ENCODE peak calls at places on chromosomes 12 and 14, in seven cellular contexts. T is lung, R is brain microvascular endothelial cell, G is cardiac fibroblast, H is bronchial epithelial cell, F is PC-9, L is heart left ventricle. Y is an unnamed sample.

GRCh38 chr12:123363743-123364531 is 710 bp downstream of the SBNO1 start:
- DNase-seq in R (no peak), T (peak), F (peak), G (peak), H (peak), L (peak), Y (peak)

GRCh38 chr12:6132496-6132895 is 8.0 kb upstream of the VWF start:
- DNase-seq in L (no peak), R (no peak), F (no peak), G (no peak), T (no peak), H (no peak), Y (no peak)

GRCh38 chr12:131615316-131616053 is 95.4 kb upstream of the SFSWAP start:
- DNase-seq in T (no peak), R (no peak), G (no peak), F (no peak), L (no peak), H (no peak), Y (no peak)

GRCh38 chr12:22527999-22528398 is 16.3 kb downstream of the C2CD5 start:
- DNase-seq in G (peak), L (no peak), F (no peak), T (no peak), H (no peak), R (no peak), Y (no peak)

GRCh38 chr14:43914041-43914693 is 592.9 kb downstream of the FSCB start:
- DNase-seq in R (no peak), F (no peak), G (no peak), T (no peak), H (no peak), L (peak), Y (no peak)

GRCh38 chr12:120241561-120242274 is 23.8 kb downstream of the PXN start:
- DNase-seq in R (no peak), F (no peak), H (peak), G (no peak), T (no peak), L (no peak), Y (peak)

GRCh38 chr14:57987596-57988300 is 121.9 kb upstream of the SLC35F4 start:
- DNase-seq in T (no peak), H (peak), L (no peak), F (no peak), G (no peak), R (no peak), Y (peak)

GRCh38 chr12:13592063-13592942 is 389.1 kb downstream of the GRIN2B start:
- DNase-seq in H (no peak), R (no peak), F (no peak), L (no peak), T (no peak), G (peak), Y (peak)

GRCh38 chr12:27779416-27779815 is 617 bp upstream of the KLHL42 start:
- DNase-seq in F (peak), T (no peak), L (no peak), H (no peak), G (peak), R (peak), Y (no peak)

GRCh38 chr12:88242161-88242925 is 100.2 kb downstream of the TMTC3 start:
- DNase-seq in L (peak), H (peak), R (peak), G (peak), T (no peak), F (peak), Y (peak)

GRCh38 chr14:23054000-23054811 is 3.1 kb downstream of the CDH24 start:
- DNase-seq in R (no peak), L (no peak), T (no peak), H (no peak), G (peak), F (no peak), Y (no peak)

DNA sequence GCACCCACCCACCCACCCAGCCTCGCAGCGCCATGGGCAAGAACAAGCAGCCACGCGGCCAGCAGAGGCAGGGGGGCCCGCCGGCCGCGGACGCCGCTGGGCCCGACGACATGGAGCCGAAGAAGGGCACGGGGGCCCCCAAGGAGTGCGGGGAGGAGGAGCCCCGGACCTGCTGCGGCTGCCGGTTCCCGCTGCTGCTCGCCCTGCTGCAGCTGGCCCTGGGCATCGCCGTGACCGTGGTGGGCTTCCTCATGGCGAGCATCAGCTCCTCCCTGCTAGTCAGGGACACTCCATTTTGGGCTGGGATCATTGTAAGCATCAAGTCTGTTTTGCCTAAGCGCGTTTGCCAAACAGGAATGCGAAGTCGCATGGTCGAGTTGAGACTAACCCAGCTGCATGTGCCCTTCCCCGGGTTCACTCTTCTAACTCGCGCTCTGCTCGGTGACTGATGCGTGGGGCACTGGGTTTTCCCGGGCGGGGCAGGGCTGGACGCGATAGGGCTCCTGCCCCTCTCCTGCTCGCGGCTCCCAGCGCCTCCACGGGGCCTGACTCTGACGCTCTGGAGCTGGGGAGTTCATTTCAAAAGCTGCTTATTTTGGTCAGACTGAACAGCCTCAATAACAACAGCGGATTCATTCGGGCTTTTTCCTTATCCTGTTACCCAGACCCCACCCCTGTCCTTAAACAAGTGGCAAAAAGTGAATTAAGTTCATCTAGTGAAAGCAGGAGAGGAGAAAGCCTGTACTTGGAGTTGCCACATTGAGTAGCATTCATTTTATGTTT is 459 bp downstream of the SSPN start:
- DNase-seq in R (peak), G (peak), H (no peak), L (peak), T (peak), F (peak), Y (peak)
- H3K4me3 ChIP-seq in R (peak), G (peak), H (peak), L (peak), T (peak), F (peak), Y (peak)

DNA sequence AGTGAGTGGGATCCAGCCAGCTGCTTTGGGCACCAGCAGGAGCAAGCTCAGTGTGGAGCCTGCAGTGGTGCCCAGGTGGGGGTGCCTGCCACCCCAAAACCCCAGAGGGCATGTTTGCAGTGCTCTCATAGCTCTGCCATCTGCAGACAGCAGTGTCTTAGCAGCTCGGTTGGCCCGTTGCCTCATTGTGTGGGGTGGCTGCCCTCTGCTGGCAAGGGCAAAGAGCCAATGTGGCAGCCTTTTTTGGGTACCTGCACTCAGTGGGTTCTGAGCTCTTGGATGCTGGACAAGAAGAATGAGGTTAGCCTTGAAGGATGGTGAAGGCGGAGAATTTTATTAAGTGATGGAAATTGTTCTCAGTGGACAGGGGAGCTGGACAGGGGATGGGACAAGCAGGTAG is 52.3 kb downstream of the NEUROD4 start:
- DNase-seq in R (no peak), L (peak), T (peak), F (peak), G (peak), H (peak), Y (peak)
- TF ChIP-seq CTCF in R (peak), L (peak), T (no peak), F (peak), G (peak), H (peak), Y (peak)

GRCh38 chr12:64895541-64895940 is 71.1 kb downstream of the TBC1D30 start:
- DNase-seq in T (no peak), F (no peak), L (no peak), H (peak), R (peak), G (peak), Y (peak)
- H3K4me3 ChIP-seq in T (no peak), F (no peak), L (no peak), H (no peak), R (no peak), G (no peak), Y (no peak)

GRCh38 chr14:97177016-97177415 is 379.8 kb downstream of the VRK1 start:
- DNase-seq in R (no peak), T (no peak), F (no peak), L (no peak), G (no peak), H (peak), Y (peak)
- TF ChIP-seq CTCF in R (no peak), T (no peak), F (no peak), L (no peak), G (no peak), H (peak), Y (peak)

GRCh38 chr14:28323951-28324741 is 442.4 kb upstream of the FOXG1 start:
- DNase-seq in H (peak), G (no peak), F (no peak), L (no peak), R (no peak), T (no peak), Y (peak)
- H3K4me3 ChIP-seq in H (no peak), G (no peak), F (no peak), L (no peak), R (no peak), T (no peak), Y (no peak)

GRCh38 chr14:103031956-103032355 is 25.4 kb downstream of the CDC42BPB start:
- DNase-seq in R (no peak), F (peak), T (no peak), H (no peak), L (no peak), G (no peak), Y (peak)
- TF ChIP-seq CTCF in R (peak), F (peak), T (no peak), H (no peak), L (no peak), G (no peak), Y (peak)

GRCh38 chr14:103820382-103820781 is 27.0 kb downstream of the PPP1R13B start:
- DNase-seq in G (no peak), F (no peak), L (no peak), R (no peak), H (no peak), T (no peak), Y (no peak)
- H3K4me3 ChIP-seq in G (no peak), F (no peak), L (no peak), R (no peak), H (no peak), T (no peak), Y (no peak)

DNA sequence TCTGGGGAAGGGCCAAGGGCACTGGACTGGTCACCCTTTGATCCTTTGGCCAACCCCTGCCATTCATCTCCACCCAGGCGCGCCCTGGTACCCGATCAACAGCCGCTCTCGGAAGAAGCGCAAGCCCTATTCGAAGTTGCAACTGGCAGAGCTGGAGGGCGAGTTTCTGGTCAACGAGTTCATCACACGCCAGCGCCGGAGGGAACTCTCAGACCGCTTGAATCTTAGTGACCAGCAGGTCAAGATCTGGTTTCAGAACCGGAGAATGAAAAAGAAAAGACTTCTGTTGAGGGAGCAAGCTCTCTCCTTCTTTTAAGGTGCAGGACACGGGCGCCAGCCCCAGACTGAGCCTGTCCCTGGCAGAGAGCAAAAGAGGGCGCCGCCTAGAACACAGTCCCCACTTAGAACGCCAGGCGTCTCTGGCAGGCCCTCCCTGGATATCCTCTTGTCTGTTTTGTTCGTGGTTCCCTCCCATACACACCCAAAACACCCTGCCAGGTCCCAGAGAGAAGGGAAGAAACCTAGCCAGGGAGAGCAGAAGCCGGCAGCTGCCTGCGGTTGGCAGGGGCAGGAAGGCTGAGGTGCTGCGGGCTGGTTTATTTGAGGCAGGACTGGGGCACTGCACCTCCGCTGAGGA is 1.7 kb downstream of the HOXC12 start:
- DNase-seq in L (no peak), R (no peak), G (no peak), F (no peak), T (no peak), H (no peak), Y (no peak)
- TF ChIP-seq CTCF in L (no peak), R (no peak), G (no peak), F (no peak), T (no peak), H (no peak), Y (no peak)

GRCh38 chr12:108335349-108336119 is 3.6 kb downstream of the CMKLR1 start:
- DNase-seq in R (no peak), H (no peak), F (no peak), L (no peak), G (no peak), T (no peak), Y (no peak)
- H3K4me3 ChIP-seq in R (no peak), H (no peak), F (no peak), L (no peak), G (no peak), T (no peak), Y (no peak)